ENCODE peak calls at places on chromosomes 5 and 9, in four cellular contexts. One of them, this sample, is unnamed.
A peak's percentile ranks its signal among the peaks of the same experiment; 100 is the strongest.

GRCh38 chr9:108743426-108743825 is 112.4 kb downstream of the ACTL7B start:
- DNase-seq in H1: no peak
- DNase-seq in GM23338: no peak
- DNase-seq in A549: no peak
- DNase-seq in this sample: no peak

GRCh38 chr9:70533492-70533891 is 119.0 kb upstream of the KLF9 start:
- DNase-seq in H1: no peak
- DNase-seq in GM23338: no peak
- DNase-seq in A549: no peak
- DNase-seq in this sample: no peak

GRCh38 chr5:61200582-61201155 is 38.4 kb upstream of the SMIM15 start:
- DNase-seq in A549: no peak
- DNase-seq in GM23338: peak; percentile 10
- DNase-seq in H1: no peak
- DNase-seq in this sample: no peak

GRCh38 chr5:91885291-91886265 is 502.5 kb upstream of the ARRDC3 start:
- DNase-seq in GM23338: no peak
- DNase-seq in H1: no peak
- DNase-seq in A549: no peak
- DNase-seq in this sample: no peak

GRCh38 chr5:111411321-111411720 is 101.0 kb downstream of the STARD4 start:
- DNase-seq in GM23338: no peak
- DNase-seq in H1: no peak
- DNase-seq in A549: no peak
- DNase-seq in this sample: no peak

GRCh38 chr5:172446336-172447051 is 7.8 kb downstream of the SH3PXD2B start:
- DNase-seq in H1: no peak
- DNase-seq in A549: no peak
- DNase-seq in GM23338: no peak
- DNase-seq in this sample: peak; percentile 35

GRCh38 chr9:121483049-121483448 is 16.6 kb downstream of the GGTA1 start:
- DNase-seq in GM23338: no peak
- DNase-seq in A549: no peak
- DNase-seq in H1: no peak
- DNase-seq in this sample: no peak

GRCh38 chr5:37847978-37848425 is 8.2 kb upstream of the GDNF start:
- DNase-seq in GM23338: no peak
- DNase-seq in A549: no peak
- DNase-seq in H1: no peak
- DNase-seq in this sample: no peak

GRCh38 chr9:1637401-1637800 is 377.7 kb upstream of the SMARCA2 start:
- DNase-seq in A549: no peak
- DNase-seq in GM23338: peak; percentile 12
- DNase-seq in H1: no peak
- DNase-seq in this sample: no peak

GRCh38 chr9:94908583-94909249 is 182.2 kb downstream of the AOPEP start:
- DNase-seq in H1: peak; percentile 14
- DNase-seq in GM23338: no peak
- DNase-seq in A549: peak; percentile 91
- DNase-seq in this sample: no peak

GRCh38 chr5:42944989-42945388 is 95.1 kb downstream of the ANXA2R start:
- DNase-seq in GM23338: no peak
- DNase-seq in A549: peak; percentile 49
- DNase-seq in H1: no peak
- DNase-seq in this sample: no peak

GRCh38 chr5:132206782-132207181 is 20.9 kb downstream of the P4HA2 start:
- DNase-seq in A549: no peak
- DNase-seq in GM23338: no peak
- DNase-seq in H1: no peak
- DNase-seq in this sample: no peak

GRCh38 chr5:97764700-97765099 is 581.7 kb upstream of the RIOK2 start:
- DNase-seq in H1: no peak
- DNase-seq in A549: no peak
- DNase-seq in GM23338: no peak
- DNase-seq in this sample: no peak

GRCh38 chr5:81855576-81855975 is 104.7 kb upstream of the SSBP2 start:
- DNase-seq in H1: no peak
- DNase-seq in GM23338: no peak
- DNase-seq in A549: no peak
- DNase-seq in this sample: no peak

GRCh38 chr9:81787747-81788632 is 98.6 kb upstream of the TLE1 start:
- DNase-seq in GM23338: no peak
- DNase-seq in H1: no peak
- DNase-seq in A549: peak; percentile 41
- DNase-seq in this sample: no peak

GRCh38 chr5:111930905-111931461 is 174.0 kb upstream of the NREP start:
- DNase-seq in GM23338: no peak
- DNase-seq in A549: no peak
- DNase-seq in H1: no peak
- DNase-seq in this sample: no peak

GRCh38 chr9:87873607-87874319 is 8.9 kb upstream of the SPATA31E1 start:
- DNase-seq in GM23338: no peak
- DNase-seq in H1: peak; percentile 29
- DNase-seq in A549: no peak
- DNase-seq in this sample: no peak

GRCh38 chr9:16385590-16386578 is 484.6 kb downstream of the BNC2 start:
- DNase-seq in GM23338: no peak
- DNase-seq in H1: no peak
- DNase-seq in A549: no peak
- DNase-seq in this sample: no peak

GRCh38 chr9:114051281-114051680 is 26.8 kb downstream of the AMBP start:
- DNase-seq in A549: no peak
- DNase-seq in GM23338: no peak
- DNase-seq in H1: no peak
- DNase-seq in this sample: no peak

GRCh38 chr5:90747175-90747574 is 188.6 kb downstream of the ADGRV1 start:
- DNase-seq in A549: no peak
- DNase-seq in H1: no peak
- DNase-seq in GM23338: no peak
- DNase-seq in this sample: no peak

GRCh38 chr9:135602789-135603481 is 36.4 kb downstream of the GLT6D1 start:
- DNase-seq in H1: peak; percentile 86
- DNase-seq in GM23338: peak; percentile 69
- DNase-seq in A549: peak; percentile 39
- DNase-seq in this sample: peak; percentile 67

GRCh38 chr9:70435948-70436347 is 21.5 kb upstream of the KLF9 start:
- DNase-seq in GM23338: no peak
- DNase-seq in H1: no peak
- DNase-seq in A549: no peak
- DNase-seq in this sample: no peak

GRCh38 chr9:117720555-117720954 is 16.4 kb downstream of the TLR4 start:
- DNase-seq in GM23338: no peak
- DNase-seq in A549: no peak
- DNase-seq in H1: no peak
- DNase-seq in this sample: no peak

GRCh38 chr5:10875201-10875768 is 114.3 kb upstream of the DAP start:
- DNase-seq in GM23338: no peak
- DNase-seq in H1: no peak
- DNase-seq in A549: no peak
- DNase-seq in this sample: no peak

GRCh38 chr5:30279237-30279636 is 914.2 kb upstream of the CDH6 start:
- DNase-seq in GM23338: peak; percentile 13
- DNase-seq in A549: no peak
- DNase-seq in H1: no peak
- DNase-seq in this sample: no peak

GRCh38 chr5:55868846-55869245 is 17.7 kb downstream of the IL31RA start:
- DNase-seq in GM23338: no peak
- DNase-seq in H1: no peak
- DNase-seq in A549: peak; percentile 79
- DNase-seq in this sample: no peak

GRCh38 chr5:128271859-128272446 is 188.4 kb downstream of the SLC12A2 start:
- DNase-seq in GM23338: peak; percentile 31
- DNase-seq in A549: peak; percentile 24
- DNase-seq in H1: no peak
- DNase-seq in this sample: no peak

GRCh38 chr5:21236104-21236503 is 1248.1 kb upstream of the CDH18 start:
- DNase-seq in GM23338: no peak
- DNase-seq in A549: no peak
- DNase-seq in H1: no peak
- DNase-seq in this sample: no peak

GRCh38 chr9:82332018-82332773 is 343.6 kb downstream of the SPATA31D1 start:
- DNase-seq in H1: no peak
- DNase-seq in GM23338: no peak
- DNase-seq in A549: peak; percentile 31
- DNase-seq in this sample: no peak

GRCh38 chr5:90645024-90645610 is 86.5 kb downstream of the ADGRV1 start:
- DNase-seq in GM23338: peak; percentile 65
- DNase-seq in A549: no peak
- DNase-seq in H1: no peak
- DNase-seq in this sample: no peak

GRCh38 chr9:71861618-71862017 is 49.4 kb downstream of the ABHD17B start:
- DNase-seq in A549: no peak
- DNase-seq in H1: no peak
- DNase-seq in GM23338: no peak
- DNase-seq in this sample: no peak

GRCh38 chr9:120438111-120438510 is 141.9 kb downstream of the CDK5RAP2 start:
- DNase-seq in GM23338: no peak
- DNase-seq in H1: no peak
- DNase-seq in A549: no peak
- DNase-seq in this sample: no peak

GRCh38 chr9:123149067-123149466 is 115.6 kb downstream of the GPR21 start:
- DNase-seq in H1: no peak
- DNase-seq in GM23338: no peak
- DNase-seq in A549: no peak
- DNase-seq in this sample: no peak

GRCh38 chr5:180161420-180162303 is 47.3 kb downstream of the RASGEF1C start:
- DNase-seq in GM23338: peak; percentile 44
- DNase-seq in H1: no peak
- DNase-seq in A549: no peak
- DNase-seq in this sample: no peak

GRCh38 chr5:31364881-31365636 is 166.8 kb downstream of the DROSHA start:
- DNase-seq in H1: no peak
- DNase-seq in GM23338: no peak
- DNase-seq in A549: no peak
- DNase-seq in this sample: no peak

GRCh38 chr5:72280655-72281069 is 39.4 kb downstream of the MRPS27 start:
- DNase-seq in GM23338: peak; percentile 68
- DNase-seq in H1: no peak
- DNase-seq in A549: peak; percentile 55
- DNase-seq in this sample: no peak
- H3K27ac ChIP-seq in GM23338: no peak overlapping the region
- H3K27ac ChIP-seq in H1: no peak overlapping the region
- H3K27ac ChIP-seq in A549: peak overlapping the region; percentile 83
- H3K27ac ChIP-seq in this sample: no peak overlapping the region

DNA sequence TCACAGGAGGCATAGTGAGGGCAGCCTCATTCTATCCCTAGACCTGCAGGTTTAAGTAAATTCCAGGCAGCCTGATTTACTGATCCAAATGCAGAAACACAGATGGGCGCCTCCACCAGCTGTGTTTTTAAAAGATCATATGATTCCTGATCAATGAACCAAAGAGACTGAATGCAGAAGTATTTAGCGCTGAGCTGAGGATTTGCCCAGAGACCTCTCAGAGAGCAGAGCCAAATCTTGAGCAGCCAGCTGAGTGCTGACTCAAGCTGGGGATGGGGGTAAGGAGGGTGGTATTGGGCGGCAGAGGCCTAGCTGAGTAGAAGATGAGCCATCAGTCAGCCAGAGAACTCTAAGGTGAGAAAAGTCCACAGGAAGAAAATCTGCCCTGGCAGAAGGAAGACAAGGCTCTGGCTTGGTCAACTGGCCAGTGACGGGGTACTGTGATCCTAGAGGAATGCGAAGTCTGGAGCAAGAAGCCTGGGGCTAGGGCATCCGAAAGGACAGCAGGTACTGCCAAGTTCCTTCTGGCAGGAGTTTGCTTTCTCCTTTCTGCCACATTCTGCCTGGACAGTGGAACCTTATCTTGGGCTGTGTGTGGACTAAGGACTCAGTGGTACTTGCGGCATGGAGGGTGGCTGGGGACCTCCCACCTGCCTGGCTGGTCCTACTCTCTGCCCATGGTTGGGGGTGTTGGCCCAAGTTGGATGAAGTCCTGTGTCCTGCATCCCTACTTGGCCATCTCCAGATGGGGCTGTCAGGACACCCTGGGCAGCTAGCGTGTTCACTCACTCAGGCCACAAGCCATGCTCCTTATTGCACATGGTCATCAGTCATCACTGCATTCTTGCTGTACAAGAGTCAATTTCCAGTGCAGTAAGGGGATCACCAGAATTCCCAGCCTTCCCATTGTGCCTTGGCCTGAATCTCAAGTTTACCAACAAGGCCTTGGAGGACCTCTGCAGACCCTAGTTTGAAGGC is 34.4 kb upstream of the CDKN2AIPNL start:
- DNase-seq in A549: no peak
- DNase-seq in H1: no peak
- DNase-seq in GM23338: no peak
- DNase-seq in this sample: no peak
- H3K27ac ChIP-seq in A549: no peak overlapping the region
- H3K27ac ChIP-seq in H1: no peak overlapping the region
- H3K27ac ChIP-seq in GM23338: peak overlapping the region; percentile 14
- H3K27ac ChIP-seq in this sample: peak overlapping the region; percentile 64

GRCh38 chr5:139473565-139473964 is 2.8 kb downstream of the SMIM33 start:
- DNase-seq in H1: no peak
- DNase-seq in A549: no peak
- DNase-seq in GM23338: no peak
- DNase-seq in this sample: no peak
- H3K27ac ChIP-seq in H1: peak overlapping the region; percentile 29
- H3K27ac ChIP-seq in A549: no peak overlapping the region
- H3K27ac ChIP-seq in GM23338: no peak overlapping the region
- H3K27ac ChIP-seq in this sample: no peak overlapping the region

DNA sequence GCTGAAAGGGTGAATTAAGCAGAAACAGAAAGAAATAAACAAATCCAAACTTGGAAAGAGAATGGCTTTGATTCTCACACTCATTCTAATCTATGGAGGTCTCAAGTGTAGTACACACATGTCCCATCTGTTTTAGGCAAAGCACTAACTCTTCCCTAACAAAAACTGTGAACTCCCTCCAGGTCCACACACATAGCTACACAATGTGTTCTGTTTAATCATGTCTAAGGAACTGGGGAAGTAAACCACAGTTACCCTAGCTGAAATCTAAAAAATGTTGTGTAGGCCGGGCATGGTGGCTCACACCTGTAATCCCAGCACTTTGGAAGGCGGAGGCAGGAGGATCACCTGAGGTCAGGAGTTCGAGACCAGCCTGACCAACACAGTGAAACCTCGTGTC is 118.7 kb upstream of the FST start:
- DNase-seq in GM23338: no peak
- DNase-seq in H1: no peak
- DNase-seq in A549: no peak
- DNase-seq in this sample: no peak
- H3K27ac ChIP-seq in GM23338: no peak overlapping the region
- H3K27ac ChIP-seq in H1: no peak overlapping the region
- H3K27ac ChIP-seq in A549: peak overlapping the region; percentile 72
- H3K27ac ChIP-seq in this sample: no peak overlapping the region

GRCh38 chr9:126991170-126991569 is 76.6 kb downstream of the RALGPS1 start:
- DNase-seq in H1: no peak
- DNase-seq in GM23338: no peak
- DNase-seq in A549: no peak
- DNase-seq in this sample: no peak
- H3K27ac ChIP-seq in H1: no peak overlapping the region
- H3K27ac ChIP-seq in GM23338: no peak overlapping the region
- H3K27ac ChIP-seq in A549: no peak overlapping the region
- H3K27ac ChIP-seq in this sample: peak overlapping the region; percentile 65

This sample was measured in Peyer's patch.